ENCODE peak calls at places on chromosomes 1 and 21, in four cellular contexts. H is uterus, X is BJ, K is pancreas. R is an unnamed sample.

GRCh38 chr1:93758842-93759515 is 77.3 kb upstream of the BCAR3 start:
- DNase-seq in H (no peak), X (no peak), K (no peak), R (peak)

GRCh38 chr1:226568077-226568831 is 19.7 kb downstream of the STUM start:
- DNase-seq in H (peak), X (peak), K (no peak), R (no peak)

GRCh38 chr1:6599141-6599975 is 3.3 kb downstream of the KLHL21 start:
- DNase-seq in H (no peak), X (no peak), K (peak), R (no peak)

GRCh38 chr1:202124107-202124506 is 1.4 kb downstream of the GPR37L1 start:
- DNase-seq in H (no peak), X (no peak), K (no peak), R (no peak)

GRCh38 chr21:36960676-36961284 is 5.7 kb downstream of the HLCS start:
- DNase-seq in H (no peak), X (no peak), K (no peak), R (no peak)

GRCh38 chr1:226633541-226634155 is 85.1 kb downstream of the STUM start:
- DNase-seq in H (no peak), X (no peak), K (no peak), R (no peak)

GRCh38 chr1:221994939-221995338 is 253.1 kb upstream of the DUSP10 start:
- DNase-seq in H (no peak), X (peak), K (no peak), R (peak)

GRCh38 chr1:60169206-60169605 is 95.6 kb upstream of the C1orf87 start:
- DNase-seq in H (no peak), X (no peak), K (no peak), R (no peak)

GRCh38 chr1:98323906-98324358 is 337.6 kb upstream of the SNX7 start:
- DNase-seq in H (no peak), X (peak), K (no peak), R (peak)

GRCh38 chr1:110083453-110084225 is 13.2 kb upstream of the ALX3 start:
- DNase-seq in H (no peak), X (no peak), K (no peak), R (no peak)

GRCh38 chr1:151007853-151008243 is 401 bp upstream of the PRUNE1 start:
- DNase-seq in H (no peak), X (no peak), K (no peak), R (no peak)

GRCh38 chr1:77683836-77684148 is 1.3 kb upstream of the ZZZ3 start:
- DNase-seq in H (no peak), X (no peak), K (no peak), R (no peak)

GRCh38 chr1:246117066-246117791 is 389.9 kb downstream of the SMYD3 start:
- DNase-seq in H (no peak), X (no peak), K (no peak), R (no peak)

GRCh38 chr1:243433737-243434370 is 178.0 kb downstream of the SDCCAG8 start:
- DNase-seq in H (no peak), X (no peak), K (no peak), R (no peak)

GRCh38 chr1:154320882-154321608 is at the start of gene AQP10:
- DNase-seq in H (no peak), X (no peak), K (no peak), R (no peak)

GRCh38 chr1:51661081-51661518 is 44.2 kb downstream of the OSBPL9 start:
- DNase-seq in H (no peak), X (peak), K (no peak), R (peak)

GRCh38 chr1:47575855-47576757 is 138.3 kb downstream of the FOXD2 start:
- DNase-seq in H (no peak), X (no peak), K (no peak), R (no peak)

GRCh38 chr1:39087109-39087834 is 61.1 kb downstream of the NDUFS5 start:
- DNase-seq in H (peak), X (no peak), K (no peak), R (no peak)

GRCh38 chr1:19831441-19831840 is 16.4 kb upstream of the RNF186 start:
- DNase-seq in H (no peak), X (no peak), K (no peak), R (no peak)

GRCh38 chr1:169513208-169513607 is 27.5 kb upstream of the SLC19A2 start:
- DNase-seq in H (no peak), X (no peak), K (no peak), R (no peak)

GRCh38 chr1:184002071-184002470 is 35.5 kb downstream of the COLGALT2 start:
- DNase-seq in H (no peak), X (peak), K (no peak), R (peak)

GRCh38 chr1:19759740-19760089 is 40.0 kb downstream of the TMCO4 start:
- DNase-seq in H (no peak), X (no peak), K (no peak), R (no peak)

GRCh38 chr1:24775348-24775747 is 30.1 kb downstream of the CLIC4 start:
- DNase-seq in H (no peak), X (no peak), K (no peak), R (no peak)
- H3K4me3 ChIP-seq in H (no peak), X (no peak), K (no peak), R (no peak)

GRCh38 chr1:218996362-218996761 is 177.3 kb upstream of the LYPLAL1 start:
- DNase-seq in H (no peak), X (no peak), K (no peak), R (no peak)
- TF ChIP-seq CTCF in H (no peak), X (peak), K (no peak), R (no peak)

DNA sequence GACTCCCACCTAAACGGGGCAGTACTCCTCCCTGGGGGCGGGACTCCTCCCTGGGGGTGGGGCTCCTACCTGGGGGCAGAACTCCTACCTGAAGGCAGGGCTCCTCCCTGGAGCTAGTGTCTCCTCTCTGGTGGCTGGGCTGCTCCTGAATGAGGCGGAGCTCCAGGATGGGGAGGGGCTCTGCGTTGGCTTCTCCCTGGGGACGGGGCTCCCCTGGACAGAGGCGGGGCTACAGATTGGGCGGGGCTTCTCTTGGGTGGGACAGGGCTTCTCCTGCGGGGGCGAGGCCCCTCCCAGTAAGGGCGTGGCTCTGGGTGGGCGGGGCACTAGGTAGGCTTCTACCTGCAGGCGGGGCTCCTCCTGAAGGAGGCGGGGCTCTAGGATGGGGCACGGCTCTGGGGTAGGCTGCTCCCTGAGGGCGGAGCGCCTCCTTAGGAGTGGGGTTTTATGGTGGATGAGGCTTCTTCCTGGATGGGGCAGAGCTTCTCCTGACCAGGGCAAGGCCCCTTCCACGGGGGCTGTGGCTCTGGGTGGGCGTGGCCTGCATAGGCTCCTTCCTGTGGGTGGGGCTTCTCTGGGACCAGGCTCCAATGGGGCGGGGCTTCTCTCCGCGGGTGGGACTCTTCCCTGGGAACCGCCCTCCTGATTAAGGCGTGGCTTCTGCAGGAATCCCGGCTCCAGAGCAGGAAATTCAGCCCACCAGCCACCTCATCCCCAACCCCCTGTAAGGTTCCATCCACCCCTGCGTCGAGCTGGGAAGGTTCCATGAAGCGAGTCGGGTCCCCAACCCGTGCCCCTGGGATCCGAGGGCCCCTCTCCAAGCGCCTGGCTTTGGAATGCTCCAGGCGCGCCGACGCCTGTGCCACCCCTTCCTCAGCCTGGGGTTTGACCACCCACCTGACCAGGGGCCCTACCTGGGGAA is 22.7 kb upstream of the ARF1 start:
- DNase-seq in H (peak), X (no peak), K (peak), R (no peak)
- H3K4me3 ChIP-seq in H (no peak), X (peak), K (peak), R (no peak)

GRCh38 chr1:87024936-87025537 is 110.6 kb downstream of the HS2ST1 start:
- DNase-seq in H (no peak), X (no peak), K (no peak), R (peak)
- TF ChIP-seq CTCF in H (no peak), X (peak), K (peak), R (peak)

GRCh38 chr1:25906644-25907300 is 553 bp upstream of the STMN1 start:
- DNase-seq in H (peak), X (no peak), K (peak), R (no peak)

GRCh38 chr1:25905680-25906643 is at the start of gene STMN1:
- DNase-seq in H (peak), X (no peak), K (peak), R (peak)

GRCh38 chr1:25904942-25905679 is 1.1 kb downstream of the STMN1 start:
- DNase-seq in H (peak), X (peak), K (peak), R (peak)

GRCh38 chr1:25902462-25902861 is 3.8 kb downstream of the STMN1 start:
- DNase-seq in H (no peak), X (no peak), K (no peak), R (no peak)

GRCh38 chr1:25903986-25904385 is 2.2 kb downstream of the STMN1 start:
- DNase-seq in H (no peak), X (no peak), K (no peak), R (no peak)
- H3K4me3 ChIP-seq in H (no peak), X (peak), K (no peak), R (peak)

GRCh38 chr1:22142315-22143064 is 407 bp downstream of the WNT4 start:
- DNase-seq in H (peak), X (no peak), K (peak), R (no peak)
- TF ChIP-seq CTCF in H (no peak), X (no peak), K (no peak), R (no peak)

R was measured in AG09309.